ENCODE peak calls at places on chromosomes 5 and 9, in ten cellular contexts. T is CD4-positive, alpha-beta T cell; N is A549; A is fibroblast of mammary gland; V is ovary; O is lower lobe of right lung; F is K562; J is GM12865; I is dorsolateral prefrontal cortex; D is astrocyte. L is an unnamed sample.

GRCh38 chr9:136526625-136527066 is 19.2 kb downstream of the NOTCH1 start:
- DNase-seq in T (no peak), N (no peak), D (no peak), V (no peak), A (no peak), I (peak; percentile 80), F (no peak), O (no peak), J (no peak), L (no peak)

GRCh38 chr9:98365227-98365669 is 109.8 kb upstream of the TBC1D2 start:
- DNase-seq in N (peak; percentile 61), A (peak; percentile 85), V (no peak), J (peak; percentile 56), I (no peak), T (no peak), F (peak; percentile 58), D (peak; percentile 6), O (no peak), L (no peak)

GRCh38 chr9:137189297-137190295 is 1.1 kb downstream of the SSNA1 start:
- DNase-seq in N (no peak), A (no peak), F (no peak), O (no peak), T (no peak), D (no peak), I (no peak), J (no peak), V (no peak), L (no peak)

GRCh38 chr9:128689293-128689770 is 310 bp downstream of the SET start:
- DNase-seq in J (no peak), A (no peak), T (no peak), F (no peak), V (peak; percentile 79), D (no peak), O (peak; percentile 81), I (no peak), N (peak; percentile 70), L (no peak)

GRCh38 chr5:175573493-175574269 is 84.2 kb upstream of the HRH2 start:
- DNase-seq in D (no peak), J (no peak), V (no peak), O (no peak), A (no peak), N (no peak), I (no peak), T (no peak), F (no peak), L (no peak)

GRCh38 chr5:1909346-1909985 is 26.7 kb upstream of the IRX4 start:
- DNase-seq in N (no peak), O (no peak), J (no peak), D (no peak), F (no peak), I (no peak), T (no peak), A (no peak), V (no peak), L (no peak)

GRCh38 chr9:127116946-127117345 is 5.5 kb downstream of the ANGPTL2 start:
- DNase-seq in D (no peak), V (no peak), N (no peak), O (no peak), J (peak; percentile 52), A (peak; percentile 53), F (no peak), T (no peak), I (no peak), L (no peak)

GRCh38 chr9:81266674-81267073 is 422.7 kb downstream of the TLE1 start:
- DNase-seq in A (peak; percentile 76), D (peak; percentile 78), T (no peak), F (no peak), J (no peak), O (no peak), V (no peak), N (no peak), I (no peak), L (no peak)

GRCh38 chr9:120878188-120879130 is 1.5 kb upstream of the PHF19 start:
- DNase-seq in V (no peak), F (peak; percentile 91), I (no peak), D (no peak), O (no peak), J (peak; percentile 40), A (no peak), T (no peak), N (no peak), L (no peak)

GRCh38 chr5:36720688-36721087 is 114.3 kb downstream of the SLC1A3 start:
- DNase-seq in I (no peak), N (no peak), A (no peak), J (peak; percentile 79), D (no peak), T (no peak), F (no peak), V (no peak), O (no peak), L (no peak)

GRCh38 chr9:32413424-32413823 is 29.0 kb downstream of the ACO1 start:
- DNase-seq in V (no peak), N (no peak), T (no peak), F (no peak), D (no peak), I (no peak), O (no peak), A (peak; percentile 67), J (no peak), L (no peak)

GRCh38 chr9:124873664-124874063 is 11.7 kb downstream of the ARPC5L start:
- DNase-seq in N (no peak), I (peak; percentile 71), J (no peak), F (no peak), T (no peak), D (no peak), V (no peak), A (no peak), O (no peak), L (no peak)

DNA sequence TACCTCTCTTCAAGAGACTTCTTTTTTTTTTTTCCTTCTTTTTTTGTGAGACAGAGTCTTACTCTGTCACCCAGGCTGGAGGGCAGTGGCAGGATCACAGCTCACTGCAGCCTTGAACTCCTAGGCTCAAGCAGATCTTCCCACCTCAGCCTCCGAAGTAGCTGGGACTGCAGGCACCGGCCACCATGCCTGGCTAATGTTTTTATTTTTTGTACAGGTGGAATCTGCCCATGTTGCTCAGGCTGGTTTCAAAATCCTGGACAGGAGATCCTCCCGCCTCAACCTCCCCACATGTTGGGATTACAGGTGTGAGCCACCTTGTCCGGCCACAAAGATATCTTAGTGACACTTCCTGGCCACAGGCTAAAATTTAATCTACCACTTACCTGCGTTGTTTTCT is 42.9 kb upstream of the F2RL1 start:
- DNase-seq in F (no peak), A (no peak), D (no peak), J (no peak), N (no peak), V (no peak), I (no peak), O (no peak), T (no peak), L (no peak)
- TF ChIP-seq CTCF in F (no peak), A (no peak), D (no peak), J (no peak), N (no peak), V (no peak), I (no peak), O (no peak), T (no peak), L (no peak)

DNA sequence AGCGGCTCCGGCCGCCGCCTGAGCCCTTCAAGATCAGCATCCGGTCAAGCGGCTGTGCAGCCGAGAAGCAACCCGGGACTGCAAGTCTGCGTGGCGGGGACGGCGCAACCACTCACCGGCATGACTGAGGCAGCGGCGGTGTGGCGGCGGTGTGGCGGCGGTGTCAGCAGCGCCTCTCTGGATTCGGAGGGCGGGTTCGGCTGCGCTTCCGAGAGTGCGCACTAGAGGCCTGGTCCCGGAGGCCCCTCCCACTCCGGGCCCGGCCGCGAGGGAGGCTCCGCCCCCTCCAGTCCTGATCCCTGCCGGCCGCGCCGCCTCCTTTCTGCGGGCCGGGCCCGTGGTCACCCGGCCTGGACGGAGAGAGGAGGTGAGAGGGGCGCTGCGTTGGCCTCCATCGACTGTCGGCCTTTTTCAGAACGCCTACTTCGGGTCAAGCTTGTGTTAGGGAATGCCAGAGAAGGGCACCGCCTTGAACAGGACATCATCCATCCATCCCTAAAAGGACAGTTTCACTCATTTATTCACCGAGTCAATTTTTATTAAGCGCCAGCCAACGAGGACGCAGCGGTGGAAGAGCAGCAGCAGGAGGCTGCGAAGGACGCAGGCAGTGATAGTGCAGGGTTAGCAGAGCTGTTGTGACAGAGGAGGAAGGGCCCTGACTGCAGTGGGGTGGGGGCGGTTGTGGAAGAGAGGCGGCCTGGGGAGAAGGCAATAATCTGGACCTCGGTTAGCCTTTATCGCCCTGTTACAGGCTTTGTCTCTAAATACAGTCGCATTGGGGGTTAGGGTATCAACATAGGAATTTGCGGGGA is at the start of gene ATOX1:
- DNase-seq in O (peak; percentile 94), T (peak; percentile 88), I (peak; percentile 92), J (peak; percentile 94), F (peak; percentile 99), N (peak; percentile 87), D (peak; percentile 68), V (peak; percentile 95), A (peak; percentile 85), L (peak; percentile 97)
- TF ChIP-seq CTCF in O (peak; percentile 18), T (no peak), I (peak; percentile 40), J (no peak), F (peak; percentile 33), N (no peak), D (no peak), V (peak; percentile 63), A (no peak), L (no peak)

GRCh38 chr9:91746357-91746756 is 203.7 kb downstream of the ROR2 start:
- DNase-seq in V (peak; percentile 76), F (no peak), J (no peak), A (peak; percentile 33), I (no peak), D (no peak), O (no peak), N (no peak), T (no peak), L (no peak)

GRCh38 chr9:91740713-91741112 is 209.3 kb downstream of the ROR2 start:
- DNase-seq in N (peak; percentile 29), I (no peak), F (no peak), O (no peak), D (peak; percentile 53), A (peak; percentile 81), V (peak; percentile 76), T (no peak), J (no peak), L (no peak)

GRCh38 chr9:91746904-91747303 is 203.1 kb downstream of the ROR2 start:
- DNase-seq in I (no peak), A (peak; percentile 82), F (no peak), N (no peak), T (no peak), O (no peak), D (peak; percentile 81), J (no peak), V (no peak), L (no peak)

GRCh38 chr9:91741529-91741928 is 208.5 kb downstream of the ROR2 start:
- DNase-seq in O (no peak), J (no peak), V (no peak), A (peak; percentile 84), T (no peak), N (no peak), I (no peak), F (no peak), D (peak; percentile 76), L (no peak)

GRCh38 chr9:91744114-91744513 is 205.9 kb downstream of the ROR2 start:
- DNase-seq in N (no peak), T (no peak), A (no peak), I (no peak), F (no peak), D (no peak), O (no peak), J (no peak), V (no peak), L (no peak)
- TF ChIP-seq CTCF in N (no peak), T (no peak), A (no peak), I (no peak), F (no peak), D (no peak), O (no peak), J (no peak), V (no peak), L (no peak)

GRCh38 chr9:83601463-83601862 is 21.5 kb upstream of the IDNK start:
- DNase-seq in D (no peak), N (no peak), A (no peak), J (no peak), I (no peak), O (no peak), F (no peak), V (no peak), T (no peak), L (no peak)
- TF ChIP-seq CTCF in D (no peak), N (no peak), A (no peak), J (no peak), I (no peak), O (no peak), F (no peak), V (no peak), T (no peak), L (no peak)

L was measured in D721Med.